ENCODE peak calls at places on chromosomes 6 and 20, in seven cellular contexts. G is ovary, S is breast epithelium, P is left lung, W is heart right ventricle, D is hippocampal formation, Y is Caco-2. O is an unnamed sample.

GRCh38 chr6:143015300-143015706 is 45.4 kb upstream of the AIG1 start:
- DNase-seq in Y (no peak), G (no peak), P (no peak), W (no peak), D (peak), S (no peak), O (no peak)

GRCh38 chr6:2713473-2714358 is 37.0 kb downstream of the MYLK4 start:
- DNase-seq in P (no peak), Y (no peak), D (no peak), W (no peak), G (no peak), S (no peak), O (no peak)

GRCh38 chr6:29487660-29488059 is at the start of gene MAS1L:
- DNase-seq in P (no peak), Y (no peak), S (no peak), D (no peak), W (no peak), G (no peak), O (no peak)

GRCh38 chr6:73943401-73943800 is 247.4 kb downstream of the CD109 start:
- DNase-seq in Y (no peak), P (no peak), W (no peak), D (no peak), G (no peak), S (no peak), O (no peak)

GRCh38 chr6:32622545-32623401 is 14.4 kb upstream of the HLA-DQA1 start:
- DNase-seq in S (no peak), W (peak), D (no peak), P (no peak), G (no peak), Y (no peak), O (peak)

GRCh38 chr20:37355252-37356180 is 9.6 kb downstream of the SRC start:
- DNase-seq in G (no peak), S (no peak), Y (peak), P (no peak), D (no peak), W (no peak), O (no peak)

GRCh38 chr20:31681769-31682168 is 40.9 kb downstream of the BCL2L1 start:
- DNase-seq in D (no peak), W (no peak), P (no peak), S (no peak), Y (no peak), G (no peak), O (no peak)

GRCh38 chr6:38687549-38687948 is 15.4 kb downstream of the GLO1 start:
- DNase-seq in W (no peak), P (no peak), S (no peak), D (no peak), G (no peak), Y (no peak), O (no peak)

GRCh38 chr6:69880570-69880969 is 14.2 kb downstream of the COL19A1 start:
- DNase-seq in Y (no peak), D (no peak), P (no peak), W (no peak), G (no peak), S (no peak), O (no peak)

GRCh38 chr6:67606905-67607828 is 1027.9 kb upstream of the ADGRB3 start:
- DNase-seq in G (no peak), D (no peak), S (no peak), W (no peak), Y (no peak), P (no peak), O (peak)

GRCh38 chr6:148907573-148907972 is 160.7 kb downstream of the UST start:
- DNase-seq in G (no peak), S (no peak), Y (no peak), D (no peak), W (no peak), P (no peak), O (no peak)

GRCh38 chr6:69827491-69827890 is 30.7 kb upstream of the LMBRD1 start:
- DNase-seq in W (no peak), D (no peak), Y (no peak), P (no peak), G (no peak), S (no peak), O (peak)

GRCh38 chr6:317452-318144 is 25.3 kb downstream of the DUSP22 start:
- DNase-seq in S (no peak), G (no peak), Y (peak), P (no peak), W (no peak), D (no peak), O (no peak)

GRCh38 chr6:1911476-1911875 is 301.8 kb downstream of the FOXC1 start:
- DNase-seq in W (no peak), Y (no peak), G (no peak), D (no peak), S (no peak), P (no peak), O (no peak)

GRCh38 chr20:22303523-22303922 is 280.8 kb downstream of the FOXA2 start:
- DNase-seq in Y (no peak), G (no peak), D (no peak), S (no peak), P (no peak), W (no peak), O (no peak)

GRCh38 chr6:87558446-87558845 is 31.3 kb downstream of the RARS2 start:
- DNase-seq in P (no peak), Y (no peak), D (no peak), W (no peak), S (no peak), G (no peak), O (peak)

GRCh38 chr20:35329435-35330139 is 37.4 kb upstream of the FAM83C start:
- DNase-seq in D (no peak), S (no peak), Y (peak), G (no peak), W (no peak), P (no peak), O (no peak)

GRCh38 chr6:153537422-153537821 is 406.3 kb upstream of the RGS17 start:
- DNase-seq in D (no peak), W (no peak), S (no peak), P (no peak), Y (no peak), G (no peak), O (no peak)

GRCh38 chr20:35901678-35902544 is 52.4 kb downstream of the SCAND1 start:
- DNase-seq in W (no peak), D (no peak), G (no peak), P (no peak), S (no peak), Y (no peak), O (peak)

GRCh38 chr20:62983210-62983609 is 23.6 kb downstream of the BHLHE23 start:
- DNase-seq in G (no peak), Y (no peak), W (no peak), S (no peak), D (no peak), P (no peak), O (no peak)

GRCh38 chr6:18362058-18362561 is 25.0 kb upstream of the RNF144B start:
- DNase-seq in S (no peak), P (no peak), D (peak), Y (no peak), W (no peak), G (no peak), O (peak)

GRCh38 chr6:139568956-139569538 is 194.6 kb upstream of the CITED2 start:
- DNase-seq in W (no peak), P (no peak), S (no peak), G (no peak), Y (no peak), D (no peak), O (peak)

GRCh38 chr20:45971425-45971674 is 653 bp downstream of the ZNF335 start:
- DNase-seq in S (no peak), P (no peak), Y (no peak), D (no peak), G (no peak), W (no peak), O (no peak)

GRCh38 chr20:4581838-4582237 is 139.9 kb upstream of the PRND start:
- DNase-seq in D (no peak), S (no peak), Y (no peak), W (no peak), P (no peak), G (no peak), O (no peak)

GRCh38 chr20:25274481-25274880 is 26.6 kb downstream of the PYGB start:
- DNase-seq in Y (peak), D (no peak), W (no peak), S (peak), G (peak), P (no peak), O (no peak)

GRCh38 chr6:133707456-133707855 is 181.5 kb upstream of the TCF21 start:
- DNase-seq in Y (no peak), P (no peak), S (no peak), D (no peak), W (no peak), G (no peak), O (peak)

GRCh38 chr6:10954590-10955010 is 67.7 kb downstream of the SYCP2L start:
- DNase-seq in D (peak), Y (peak), S (peak), G (no peak), P (peak), W (peak), O (peak)

GRCh38 chr20:64065973-64066341 is 3.0 kb downstream of the TCEA2 start:
- DNase-seq in Y (no peak), S (no peak), P (no peak), G (no peak), D (no peak), W (no peak), O (peak)

GRCh38 chr6:44012078-44012493 is 115.2 kb downstream of the MRPL14 start:
- DNase-seq in D (no peak), W (no peak), S (no peak), P (peak), Y (no peak), G (no peak), O (peak)

GRCh38 chr20:4026093-4026601 is 10.8 kb upstream of the RNF24 start:
- DNase-seq in W (no peak), Y (no peak), P (no peak), G (no peak), S (no peak), D (peak), O (peak)

GRCh38 chr6:107846262-107846795 is 22.2 kb upstream of the SCML4 start:
- DNase-seq in P (no peak), G (no peak), Y (no peak), D (no peak), S (no peak), W (no peak), O (no peak)

GRCh38 chr20:32189123-32189410 is 18.5 kb downstream of the PLAGL2 start:
- DNase-seq in P (no peak), W (no peak), G (no peak), Y (no peak), D (no peak), S (no peak), O (no peak)

GRCh38 chr6:108581237-108581931 is 20.7 kb downstream of the FOXO3 start:
- DNase-seq in P (no peak), W (no peak), S (no peak), G (peak), D (no peak), Y (no peak), O (peak)

GRCh38 chr6:107196143-107196542 is 80.8 kb upstream of the BEND3 start:
- DNase-seq in Y (no peak), W (no peak), P (no peak), S (no peak), G (no peak), D (no peak), O (no peak)

GRCh38 chr20:57251949-57252348 is 14.5 kb downstream of the BMP7 start:
- DNase-seq in P (no peak), D (no peak), W (no peak), G (no peak), S (no peak), Y (no peak), O (no peak)

GRCh38 chr6:158290659-158291058 is 21.6 kb upstream of the TULP4 start:
- DNase-seq in D (no peak), W (no peak), P (no peak), S (no peak), Y (no peak), G (no peak), O (no peak)